ENCODE peak calls at places on chromosomes 2 and 18, in nine cellular contexts. W is choroid plexus epithelial cell, Y is cardiac fibroblast, K is HCT116, P is hepatocyte, G is IMR-90, M is coronary artery, Q is AG04449, R is K562. U is an unnamed sample.

GRCh38 chr2:166158546-166158945 is 30.7 kb upstream of the SCN1A start:
- DNase-seq in W (no peak), Y (no peak), K (no peak), P (no peak), G (no peak), M (no peak), Q (no peak), R (no peak), U (no peak)

GRCh38 chr2:73174941-73175662 is 27.3 kb upstream of the NOTO start:
- DNase-seq in W (peak; percentile 2), Y (no peak), K (no peak), P (no peak), G (no peak), M (no peak), Q (no peak), R (no peak), U (no peak)

GRCh38 chr2:54724150-54724559 is 693 bp downstream of the EML6 start:
- DNase-seq in W (no peak), Y (peak; percentile 8), K (no peak), P (no peak), G (no peak), M (no peak), Q (no peak), R (no peak), U (no peak)

GRCh38 chr2:158716091-158716815 is 78.9 kb upstream of the DAPL1 start:
- DNase-seq in W (no peak), Y (peak; percentile 41), K (no peak), P (no peak), G (no peak), M (no peak), Q (no peak), R (no peak), U (no peak)

GRCh38 chr2:119960821-119961220 is 52.1 kb upstream of the EPB41L5 start:
- DNase-seq in W (peak; percentile 69), Y (peak; percentile 84), K (no peak), P (no peak), G (peak; percentile 82), M (no peak), Q (peak; percentile 49), R (no peak), U (no peak)

GRCh38 chr18:39389800-39390379 is 1824.3 kb upstream of the CELF4 start:
- DNase-seq in W (peak; percentile 17), Y (peak; percentile 33), K (no peak), P (no peak), G (no peak), M (no peak), Q (no peak), R (no peak), U (no peak)

GRCh38 chr2:122063716-122064115 is 308.3 kb downstream of the TSN start:
- DNase-seq in W (no peak), Y (peak; percentile 19), K (no peak), P (no peak), G (peak; percentile 5), M (no peak), Q (no peak), R (no peak), U (no peak)

GRCh38 chr18:32213693-32214092 is 23.9 kb downstream of the MEP1B start:
- DNase-seq in W (no peak), Y (no peak), K (no peak), P (peak; percentile 53), G (no peak), M (no peak), Q (no peak), R (no peak), U (no peak)

GRCh38 chr2:12126325-12126724 is 379.9 kb downstream of the LPIN1 start:
- DNase-seq in W (peak; percentile 34), Y (peak; percentile 10), K (no peak), P (no peak), G (no peak), M (no peak), Q (no peak), R (no peak), U (no peak)

GRCh38 chr2:68385232-68385906 is 20.3 kb downstream of the PLEK start:
- DNase-seq in W (no peak), Y (no peak), K (no peak), P (no peak), G (no peak), M (no peak), Q (no peak), R (no peak), U (peak; percentile 86)

GRCh38 chr18:74378179-74378682 is 62.6 kb downstream of the C18orf63 start:
- DNase-seq in W (no peak), Y (peak; percentile 5), K (no peak), P (no peak), G (no peak), M (peak; percentile 87), Q (no peak), R (no peak), U (peak; percentile 12)

GRCh38 chr2:231615058-231615671 is 22.5 kb downstream of the TEX44 start:
- DNase-seq in W (peak; percentile 27), Y (no peak), K (no peak), P (peak; percentile 39), G (no peak), M (no peak), Q (no peak), R (no peak), U (peak; percentile 64)

DNA sequence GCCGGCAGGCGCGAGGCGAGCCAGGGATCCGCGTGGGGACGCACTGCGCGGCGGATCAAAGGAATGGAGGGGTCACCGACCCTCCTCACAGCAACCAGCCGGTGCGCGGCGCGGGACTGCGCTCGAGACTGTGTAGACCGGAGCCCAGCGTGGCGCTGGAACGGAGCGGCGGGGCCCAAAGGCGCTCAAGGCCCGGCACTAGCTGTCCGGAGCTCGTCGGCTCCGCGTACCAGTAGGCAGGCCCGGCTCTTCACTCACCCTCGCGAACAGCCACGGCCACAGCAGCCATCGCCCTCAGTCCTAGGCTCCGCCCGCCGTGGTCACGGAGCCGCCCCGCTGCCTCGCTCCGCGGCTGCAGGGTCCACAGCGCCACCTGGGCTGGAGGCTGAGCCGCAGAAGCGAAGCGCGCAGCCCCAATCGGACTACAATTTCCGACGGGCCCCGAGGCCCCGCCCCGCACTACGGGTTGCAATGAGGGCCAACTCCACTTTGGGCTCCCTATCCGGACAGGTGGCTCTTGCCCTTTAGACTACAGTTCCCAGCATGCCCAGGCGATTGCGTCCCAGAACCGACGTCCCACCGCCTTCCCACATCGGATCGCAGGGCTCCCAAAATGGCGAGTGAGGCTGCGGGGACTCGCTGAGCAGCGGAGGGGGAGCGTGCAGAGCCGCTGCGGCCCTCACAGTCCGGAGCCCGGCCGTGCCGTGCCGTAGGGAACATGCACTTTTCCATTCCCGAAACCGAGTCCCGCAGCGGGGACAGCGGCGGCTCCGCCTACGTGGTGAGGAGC is at the start of the genes EIF2B4 and SNX17:
- DNase-seq in W (peak; percentile 100), Y (peak; percentile 99), K (peak; percentile 98), P (peak; percentile 99), G (peak; percentile 99), M (peak; percentile 100), Q (peak; percentile 96), R (peak; percentile 94), U (peak; percentile 99)
- TF ChIP-seq CTCF in W (peak; percentile 71), Y (peak; percentile 60), K (peak; percentile 79), P (peak; percentile 91), G (peak; percentile 96), M (peak; percentile 37), Q (peak; percentile 91), R (peak; percentile 92), U (peak; percentile 71)

GRCh38 chr2:198390670-198391069 is 586.3 kb downstream of the PLCL1 start:
- DNase-seq in W (no peak), Y (no peak), K (no peak), P (no peak), G (no peak), M (no peak), Q (no peak), R (no peak), U (no peak)
- H3K4me3 ChIP-seq in W (no peak overlapping the region), Y (no peak overlapping the region), K (no peak overlapping the region), P (no peak overlapping the region), G (no peak overlapping the region), M (no peak overlapping the region), Q (no peak overlapping the region), R (no peak overlapping the region), U (no peak overlapping the region)

DNA sequence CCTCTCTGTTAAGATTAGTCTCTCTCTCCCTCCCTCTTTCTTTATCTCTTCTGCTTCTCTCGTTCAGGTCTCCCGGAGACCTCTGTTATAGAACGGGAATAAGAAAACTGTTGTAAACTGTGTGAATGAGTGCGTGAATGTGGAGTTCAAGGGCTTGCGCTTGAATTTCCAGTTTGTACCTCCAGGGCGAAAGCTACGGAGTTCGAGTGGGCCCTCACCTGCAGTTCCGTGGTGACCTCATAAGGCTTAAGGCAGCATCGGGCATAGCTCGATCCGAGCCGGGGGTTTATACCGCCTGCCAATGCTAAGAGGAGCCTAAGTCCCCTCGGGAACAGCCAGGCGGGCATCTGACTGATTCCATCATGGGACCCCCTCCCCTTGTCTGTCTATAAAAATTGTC is 26.5 kb downstream of the SKA1 start:
- DNase-seq in W (no peak), Y (no peak), K (no peak), P (no peak), G (no peak), M (no peak), Q (no peak), R (no peak), U (no peak)
- TF ChIP-seq CTCF in W (no peak), Y (no peak), K (no peak), P (no peak), G (no peak), M (no peak), Q (no peak), R (no peak), U (no peak)

GRCh38 chr18:51195602-51196115 is 1.8 kb downstream of the MEX3C start:
- DNase-seq in W (peak; percentile 61), Y (peak; percentile 32), K (peak; percentile 18), P (peak; percentile 74), G (peak; percentile 60), M (no peak), Q (no peak), R (peak; percentile 6), U (peak; percentile 67)

GRCh38 chr18:51192026-51192425 is 5.5 kb downstream of the MEX3C start:
- DNase-seq in W (no peak), Y (no peak), K (no peak), P (no peak), G (no peak), M (no peak), Q (no peak), R (no peak), U (no peak)

GRCh38 chr18:51195086-51195601 is 2.3 kb downstream of the MEX3C start:
- DNase-seq in W (peak; percentile 49), Y (no peak), K (no peak), P (no peak), G (peak; percentile 49), M (no peak), Q (no peak), R (no peak), U (no peak)

GRCh38 chr18:51194604-51195003 is 2.9 kb downstream of the MEX3C start:
- DNase-seq in W (peak; percentile 15), Y (peak; percentile 23), K (no peak), P (no peak), G (no peak), M (no peak), Q (no peak), R (no peak), U (peak; percentile 33)

DNA sequence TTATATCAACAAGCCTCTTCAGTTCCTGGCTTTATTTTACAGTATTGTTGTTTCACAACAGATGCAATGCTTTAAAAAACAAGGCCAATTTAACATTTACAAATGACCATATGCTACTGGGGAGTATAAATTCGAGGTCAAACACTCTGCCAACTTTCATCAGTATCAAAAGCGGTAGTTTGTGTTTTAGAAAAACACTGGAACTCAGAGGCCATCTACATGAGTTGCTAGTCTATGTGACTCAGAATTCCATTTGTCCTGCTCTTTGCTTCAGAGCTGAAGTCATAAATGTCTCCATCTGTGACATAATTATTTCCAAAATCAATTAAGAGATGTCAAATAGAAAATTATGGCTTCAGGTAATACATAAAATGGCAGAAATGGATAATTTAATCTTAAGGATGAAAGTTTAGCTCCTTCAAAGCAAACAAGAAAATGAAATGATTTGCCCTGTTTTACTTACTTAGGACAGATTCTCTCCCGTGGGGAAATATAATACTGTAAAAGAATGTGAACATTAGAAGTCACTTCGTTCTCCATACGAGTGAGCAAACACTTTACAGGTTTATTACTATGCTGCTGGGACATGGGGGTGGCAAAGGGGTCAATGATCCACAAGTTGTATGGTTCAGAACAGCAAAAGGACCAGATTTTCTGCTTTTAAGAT is 3.7 kb downstream of the MEX3C start:
- DNase-seq in W (peak; percentile 25), Y (peak; percentile 27), K (no peak), P (no peak), G (peak; percentile 54), M (no peak), Q (no peak), R (no peak), U (no peak)
- H3K4me3 ChIP-seq in W (peak overlapping the region; percentile 28), Y (no peak overlapping the region), K (no peak overlapping the region), P (peak overlapping the region; percentile 71), G (peak overlapping the region; percentile 18), M (peak overlapping the region; percentile 38), Q (peak overlapping the region; percentile 27), R (no peak overlapping the region), U (peak overlapping the region; percentile 64)